ENCODE peak calls at places on chromosomes 12 and 14, in six cellular contexts. M is dermis blood vessel endothelial cell; U is T-cell; W is foreskin keratinocyte; T is activated naive CD4-positive, alpha-beta T cell; C is Right ventricle myocardium superior. V is an unnamed sample.

GRCh38 chr12:101909646-101910045 is 32.3 kb downstream of the DRAM1 start:
- DNase-seq in T (no peak), C (no peak), W (no peak), M (no peak), U (no peak), V (no peak)

GRCh38 chr14:75812592-75812991 is 151.5 kb downstream of the TTLL5 start:
- DNase-seq in U (no peak), T (no peak), C (no peak), M (no peak), W (no peak), V (no peak)

GRCh38 chr12:30694971-30695326 is 720 bp downstream of the IPO8 start:
- DNase-seq in T (no peak), M (peak; percentile 69), W (peak; percentile 42), U (no peak), C (peak; percentile 52), V (peak; percentile 62)

GRCh38 chr12:66235626-66236281 is 46.7 kb downstream of the IRAK3 start:
- DNase-seq in M (peak; percentile 44), U (no peak), W (peak; percentile 3), C (no peak), T (no peak), V (no peak)

GRCh38 chr14:54478621-54479215 is 10.1 kb downstream of the GMFB start:
- DNase-seq in U (no peak), C (no peak), T (no peak), M (peak; percentile 34), W (no peak), V (no peak)

GRCh38 chr14:45254771-45255170 is 1.8 kb upstream of the MIS18BP1 start:
- DNase-seq in W (no peak), M (no peak), U (no peak), C (no peak), T (no peak), V (no peak)

GRCh38 chr12:46677749-46678148 is 148.0 kb downstream of the SLC38A4 start:
- DNase-seq in T (no peak), W (peak; percentile 70), C (no peak), M (peak; percentile 54), U (no peak), V (no peak)

GRCh38 chr12:13701502-13701901 is 279.9 kb downstream of the GRIN2B start:
- DNase-seq in W (no peak), C (no peak), U (no peak), M (no peak), T (no peak), V (no peak)

GRCh38 chr14:103721334-103722120 is 5.9 kb downstream of the ZFYVE21 start:
- DNase-seq in W (no peak), C (no peak), U (no peak), T (no peak), M (no peak), V (no peak)

GRCh38 chr14:36226164-36226563 is 49.6 kb upstream of the PTCSC3 start:
- DNase-seq in U (no peak), W (no peak), T (no peak), C (no peak), M (no peak), V (no peak)

GRCh38 chr14:71403673-71404072 is 496.4 kb downstream of the PCNX1 start:
- DNase-seq in T (no peak), U (peak; percentile 19), C (no peak), W (peak; percentile 23), M (peak; percentile 26), V (peak; percentile 27)

GRCh38 chr12:27236498-27236897 is 7.6 kb upstream of the STK38L start:
- DNase-seq in T (no peak), C (no peak), U (no peak), W (no peak), M (no peak), V (no peak)

GRCh38 chr14:37150414-37150813 is 22.0 kb downstream of the SLC25A21 start:
- DNase-seq in T (no peak), M (peak; percentile 62), W (peak; percentile 32), C (no peak), U (no peak), V (peak; percentile 41)

GRCh38 chr14:46818147-46818546 is 166.6 kb upstream of the RPL10L start:
- DNase-seq in W (no peak), U (no peak), C (no peak), M (no peak), T (no peak), V (no peak)

GRCh38 chr14:104721704-104722431 is 2.2 kb upstream of the ADSS1 start:
- DNase-seq in C (peak; percentile 83), M (no peak), T (no peak), U (no peak), W (no peak), V (no peak)

GRCh38 chr12:131825146-131825892 is 2.9 kb upstream of the MMP17 start:
- DNase-seq in U (no peak), W (no peak), C (no peak), M (no peak), T (no peak), V (no peak)

GRCh38 chr12:113161415-113162016 is 12.0 kb downstream of the CFAP73 start:
- DNase-seq in C (no peak), W (no peak), T (no peak), U (no peak), M (no peak), V (peak; percentile 92)

GRCh38 chr14:44820230-44820964 is 141.3 kb downstream of the KLHL28 start:
- DNase-seq in M (no peak), W (no peak), U (no peak), C (no peak), T (no peak), V (no peak)

GRCh38 chr12:116650585-116650984 is 87.3 kb downstream of the SPRING1 start:
- DNase-seq in M (no peak), C (no peak), T (no peak), W (no peak), U (no peak), V (no peak)

GRCh38 chr12:12384601-12385321 is 27.9 kb downstream of the BORCS5 start:
- DNase-seq in C (no peak), U (peak; percentile 46), T (no peak), M (peak; percentile 8), W (no peak), V (no peak)

GRCh38 chr12:69330475-69331473 is 17.4 kb upstream of the LYZ start:
- DNase-seq in M (peak; percentile 15), W (peak; percentile 18), T (peak; percentile 59), U (peak; percentile 68), C (peak; percentile 52), V (no peak)

GRCh38 chr14:83291716-83292115 is 1758.1 kb upstream of the SEL1L start:
- DNase-seq in C (no peak), T (no peak), W (peak; percentile 34), U (no peak), M (no peak), V (no peak)

GRCh38 chr14:64217318-64217717 is 76.9 kb downstream of the ESR2 start:
- DNase-seq in W (no peak), C (no peak), T (no peak), M (peak; percentile 21), U (no peak), V (no peak)

GRCh38 chr12:68175566-68176033 is 16.1 kb upstream of the IFNG start:
- DNase-seq in W (no peak), U (peak; percentile 70), T (peak; percentile 42), C (no peak), M (peak; percentile 1), V (no peak)

GRCh38 chr12:6114476-6114870 is 10.0 kb downstream of the VWF start:
- DNase-seq in T (no peak), C (no peak), M (no peak), W (no peak), U (no peak), V (no peak)

GRCh38 chr12:92331383-92331782 is 185.7 kb upstream of the BTG1 start:
- DNase-seq in W (no peak), U (no peak), T (no peak), M (peak; percentile 6), C (no peak), V (no peak)

GRCh38 chr12:67873355-67873754 is 115.9 kb upstream of the IFNG-AS1 start:
- DNase-seq in T (no peak), C (no peak), M (no peak), W (no peak), U (no peak), V (no peak)

GRCh38 chr12:15962760-15963159 is 51.6 kb downstream of the DERA start:
- DNase-seq in T (no peak), U (no peak), W (peak; percentile 92), M (no peak), C (no peak), V (no peak)

GRCh38 chr12:117143008-117143532 is 43.9 kb upstream of the TESC start:
- DNase-seq in C (no peak), T (no peak), W (peak; percentile 83), M (no peak), U (no peak), V (no peak)

GRCh38 chr14:57480044-57480443 is 13.6 kb downstream of the CCDC198 start:
- DNase-seq in W (no peak), C (no peak), T (no peak), U (no peak), M (no peak), V (no peak)

GRCh38 chr12:59151243-59151642 is 230.9 kb upstream of the LRIG3 start:
- DNase-seq in C (no peak), M (no peak), T (no peak), U (no peak), W (peak; percentile 25), V (no peak)

GRCh38 chr14:59221558-59221957 is 33.1 kb downstream of the DAAM1 start:
- DNase-seq in W (no peak), C (no peak), U (no peak), T (no peak), M (no peak), V (no peak)

GRCh38 chr14:80215756-80216581 is 4.7 kb upstream of the DIO2 start:
- DNase-seq in U (no peak), M (no peak), C (peak; percentile 54), T (no peak), W (peak; percentile 75), V (no peak)

GRCh38 chr14:85528882-85529585 is 910 bp upstream of the FLRT2 start:
- DNase-seq in T (no peak), M (peak; percentile 81), C (peak; percentile 38), U (no peak), W (peak; percentile 83), V (no peak)

V was measured in D341Med.